ENCODE peak calls at places on chromosomes 5 and 9, in four cellular contexts. E is neural progenitor cell, Y is substantia nigra, C is thyroid gland. P is an unnamed sample.

GRCh38 chr5:83900307-83900706 is 179.7 kb upstream of the HAPLN1 start:
- DNase-seq in E (peak), Y (no peak), C (no peak), P (no peak)

GRCh38 chr9:90127923-90128322 is 514.7 kb downstream of the DIRAS2 start:
- DNase-seq in E (no peak), Y (no peak), C (no peak), P (no peak)

GRCh38 chr5:2289380-2289779 is 406.7 kb upstream of the IRX4 start:
- DNase-seq in E (no peak), Y (no peak), C (no peak), P (no peak)

GRCh38 chr9:120353501-120353900 is 226.5 kb downstream of the CDK5RAP2 start:
- DNase-seq in E (no peak), Y (no peak), C (no peak), P (no peak)

GRCh38 chr5:41787257-41787656 is 83.0 kb downstream of the OXCT1 start:
- DNase-seq in E (no peak), Y (no peak), C (no peak), P (no peak)

GRCh38 chr5:671459-672328 is 21.5 kb downstream of the TPPP start:
- DNase-seq in E (peak), Y (peak), C (peak), P (peak)

GRCh38 chr5:156522651-156523529 is 195.9 kb downstream of the SGCD start:
- DNase-seq in E (no peak), Y (no peak), C (no peak), P (no peak)

GRCh38 chr5:131186561-131187256 is 16.0 kb downstream of the LYRM7 start:
- DNase-seq in E (no peak), Y (no peak), C (no peak), P (no peak)

GRCh38 chr5:172641359-172642045 is 439 bp downstream of the NEURL1B start:
- DNase-seq in E (peak), Y (no peak), C (no peak), P (peak)

GRCh38 chr5:168608821-168609220 is 29.7 kb upstream of the PANK3 start:
- DNase-seq in E (no peak), Y (no peak), C (no peak), P (no peak)

GRCh38 chr9:100554935-100555401 is 22.9 kb upstream of the CAVIN4 start:
- DNase-seq in E (no peak), Y (no peak), C (peak), P (no peak)

GRCh38 chr9:37496020-37496419 is 10.3 kb downstream of the POLR1E start:
- DNase-seq in E (no peak), Y (no peak), C (no peak), P (no peak)

GRCh38 chr9:12694013-12694412 is 828 bp downstream of the TYRP1 start:
- DNase-seq in E (no peak), Y (no peak), C (no peak), P (no peak)

GRCh38 chr5:151896041-151896691 is 28.5 kb downstream of the GLRA1 start:
- DNase-seq in E (no peak), Y (no peak), C (peak), P (no peak)

DNA sequence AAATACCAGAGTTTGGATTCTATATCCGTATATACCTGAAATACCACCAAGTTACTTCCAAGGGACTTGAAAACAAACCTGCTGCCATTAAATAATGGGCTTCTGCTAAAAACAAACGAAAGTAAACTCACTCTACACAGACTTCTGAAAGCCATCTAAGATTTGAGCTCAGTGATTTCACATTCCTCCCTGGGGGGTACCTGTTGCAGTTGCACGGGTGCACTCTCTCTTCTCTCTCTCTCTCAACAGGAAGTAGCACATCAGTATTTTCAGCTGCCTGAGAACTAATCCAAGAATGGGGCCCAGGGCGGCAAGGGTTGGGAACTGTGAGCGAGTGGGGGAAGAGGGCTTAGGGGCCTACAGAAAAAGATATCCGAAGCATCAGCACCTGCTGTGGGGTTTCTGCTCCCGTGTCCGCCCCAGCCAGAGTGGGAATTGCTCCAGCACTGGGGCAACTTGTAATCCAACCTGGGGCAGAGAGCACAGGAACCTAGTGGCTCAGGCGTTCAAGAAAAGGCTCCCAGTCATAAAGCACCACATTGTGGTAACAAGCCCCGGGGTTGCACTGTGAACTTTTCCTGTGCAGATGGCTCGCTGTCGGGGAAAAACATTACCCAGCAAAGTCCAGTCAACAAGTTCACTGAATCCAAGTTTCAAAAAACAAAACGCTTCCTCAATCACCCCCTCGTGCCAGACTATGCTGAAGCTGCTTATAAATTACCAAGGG is 99.8 kb downstream of the EFNA5 start:
- DNase-seq in E (peak), Y (no peak), C (no peak), P (no peak)
- H3K27ac ChIP-seq in E (peak), Y (no peak), C (no peak), P (peak)

GRCh38 chr9:121373401-121373769 is 3.3 kb upstream of the STOM start:
- DNase-seq in E (no peak), Y (no peak), C (no peak), P (no peak)
- H3K27ac ChIP-seq in E (no peak), Y (peak), C (peak), P (peak)

GRCh38 chr5:55306641-55307382 is 682 bp downstream of the DHX29 start:
- DNase-seq in E (no peak), Y (no peak), C (peak), P (no peak)

GRCh38 chr5:55304584-55304983 is 2.9 kb downstream of the DHX29 start:
- DNase-seq in E (no peak), Y (no peak), C (no peak), P (no peak)

GRCh38 chr5:55307383-55308253 is at the start of the genes DHX29 and MTREX:
- DNase-seq in E (peak), Y (peak), C (peak), P (peak)

GRCh38 chr5:55300890-55301289 is 6.6 kb downstream of the DHX29 start:
- DNase-seq in E (no peak), Y (no peak), C (no peak), P (no peak)

DNA sequence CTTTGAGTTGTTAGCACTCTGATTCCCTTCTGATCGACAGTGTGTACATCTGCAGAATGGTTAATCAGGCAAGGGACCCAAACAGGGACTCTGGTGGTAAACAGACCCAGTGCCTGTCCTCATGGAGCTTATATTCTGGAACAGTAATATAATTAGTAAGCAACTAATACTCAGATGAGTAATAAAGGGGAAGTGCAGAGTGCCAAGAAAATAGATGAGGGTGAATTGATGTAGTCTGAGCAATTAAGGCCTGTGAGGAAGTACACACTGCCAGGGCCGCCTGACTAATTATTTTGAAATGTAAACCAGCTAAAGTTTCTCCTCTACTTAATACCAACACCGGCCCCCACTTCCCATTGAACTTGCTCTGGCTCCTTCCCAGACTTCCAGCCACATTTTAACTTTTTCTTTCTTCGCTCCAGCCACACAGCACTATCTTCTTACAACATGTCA is 4.2 kb downstream of the DHX29 start:
- DNase-seq in E (no peak), Y (no peak), C (peak), P (no peak)
- H3K27ac ChIP-seq in E (no peak), Y (no peak), C (peak), P (no peak)

GRCh38 chr5:40165106-40165788 is 514.5 kb upstream of the PTGER4 start:
- DNase-seq in E (no peak), Y (no peak), C (no peak), P (no peak)
- H3K27ac ChIP-seq in E (no peak), Y (no peak), C (no peak), P (no peak)